ENCODE peak calls at places on chromosome 17, in six cellular contexts. F is CD8-positive, alpha-beta T cell; T is stomach; D is mesendoderm; K is aorta; G is PC-9. P is an unnamed sample.

GRCh38 chr17:68238488-68238887 is 9.4 kb upstream of the AMZ2 start:
- DNase-seq in F (peak; percentile 16), T (no peak), D (no peak), K (no peak), G (no peak), P (no peak)

GRCh38 chr17:10094806-10095205 is 103.6 kb downstream of the GAS7 start:
- DNase-seq in F (no peak), T (no peak), D (no peak), K (no peak), G (no peak), P (no peak)

GRCh38 chr17:18070861-18071340 is 16.8 kb upstream of the DRG2 start:
- DNase-seq in F (no peak), T (no peak), D (peak; percentile 35), K (no peak), G (no peak), P (no peak)

GRCh38 chr17:9647014-9647413 is 1.7 kb downstream of the USP43 start:
- DNase-seq in F (no peak), T (no peak), D (peak; percentile 92), K (no peak), G (peak; percentile 71), P (no peak)

GRCh38 chr17:68035131-68035522 is 408 bp upstream of the KPNA2 start:
- DNase-seq in F (peak; percentile 83), T (peak; percentile 94), D (no peak), K (peak; percentile 96), G (peak; percentile 91), P (peak; percentile 95)

GRCh38 chr17:62919388-62919787 is 46.6 kb upstream of the TANC2 start:
- DNase-seq in F (no peak), T (no peak), D (no peak), K (no peak), G (no peak), P (no peak)

GRCh38 chr17:78678711-78679110 is 101.5 kb upstream of the DNAH17 start:
- DNase-seq in F (no peak), T (no peak), D (no peak), K (no peak), G (no peak), P (no peak)

GRCh38 chr17:17849147-17849820 is 12.5 kb upstream of the SREBF1 start:
- DNase-seq in F (peak; percentile 79), T (peak; percentile 62), D (no peak), K (peak; percentile 90), G (no peak), P (peak; percentile 93)

GRCh38 chr17:42058018-42058417 is 7.6 kb upstream of the C17orf113 start:
- DNase-seq in F (no peak), T (no peak), D (no peak), K (no peak), G (no peak), P (no peak)

GRCh38 chr17:42618442-42619150 is 9.1 kb downstream of the TUBG1 start:
- DNase-seq in F (no peak), T (peak; percentile 86), D (peak; percentile 87), K (no peak), G (peak; percentile 79), P (no peak)

GRCh38 chr17:78687944-78688343 is 94.1 kb downstream of the CYTH1 start:
- DNase-seq in F (no peak), T (no peak), D (no peak), K (no peak), G (no peak), P (no peak)

GRCh38 chr17:67212231-67212630 is 32.8 kb downstream of the HELZ start:
- DNase-seq in F (no peak), T (no peak), D (no peak), K (no peak), G (no peak), P (no peak)

GRCh38 chr17:27664606-27664965 is 33.6 kb downstream of the LGALS9 start:
- DNase-seq in F (no peak), T (no peak), D (no peak), K (no peak), G (no peak), P (no peak)

GRCh38 chr17:61635913-61636432 is 45.0 kb upstream of the NACA2 start:
- DNase-seq in F (peak; percentile 33), T (peak; percentile 50), D (peak; percentile 62), K (no peak), G (peak; percentile 36), P (no peak)

GRCh38 chr17:7930841-7931631 is 710 bp downstream of the TRAPPC1 start:
- DNase-seq in F (no peak), T (no peak), D (no peak), K (no peak), G (no peak), P (no peak)

GRCh38 chr17:5078106-5079028 is at the start of gene ZFP3:
- DNase-seq in F (peak; percentile 73), T (peak; percentile 87), D (peak; percentile 51), K (peak; percentile 90), G (peak; percentile 87), P (peak; percentile 88)

GRCh38 chr17:35679007-35679682 is 52.3 kb upstream of the RASL10B start:
- DNase-seq in F (no peak), T (no peak), D (no peak), K (no peak), G (no peak), P (no peak)

GRCh38 chr17:17840751-17841591 is 4.2 kb upstream of the SREBF1 start:
- DNase-seq in F (peak; percentile 30), T (no peak), D (peak; percentile 62), K (peak; percentile 66), G (peak; percentile 57), P (no peak)

GRCh38 chr17:79242393-79242792 is 167.8 kb downstream of the ENGASE start:
- DNase-seq in F (no peak), T (no peak), D (no peak), K (no peak), G (no peak), P (no peak)

GRCh38 chr17:44846206-44846605 is 1.5 kb upstream of the HIGD1B start:
- DNase-seq in F (no peak), T (no peak), D (no peak), K (no peak), G (no peak), P (no peak)

GRCh38 chr17:73639322-73639721 is 4.9 kb downstream of the SDK2 start:
- DNase-seq in F (no peak), T (peak; percentile 14), D (no peak), K (peak; percentile 81), G (no peak), P (no peak)

GRCh38 chr17:32859857-32860525 is 16.9 kb downstream of the MYO1D start:
- DNase-seq in F (no peak), T (no peak), D (peak; percentile 92), K (no peak), G (no peak), P (no peak)

GRCh38 chr17:59366773-59367656 is 35.6 kb downstream of the YPEL2 start:
- DNase-seq in F (no peak), T (peak; percentile 89), D (peak; percentile 96), K (no peak), G (no peak), P (peak; percentile 74)

GRCh38 chr17:15109608-15110007 is 155.5 kb downstream of the PMP22 start:
- DNase-seq in F (no peak), T (no peak), D (no peak), K (no peak), G (no peak), P (no peak)

GRCh38 chr17:43694081-43694870 is 32.6 kb upstream of the MEOX1 start:
- DNase-seq in F (peak; percentile 73), T (peak; percentile 79), D (peak; percentile 91), K (peak; percentile 80), G (peak; percentile 72), P (peak; percentile 74)

GRCh38 chr17:28180449-28180848 is 138.0 kb downstream of the NLK start:
- DNase-seq in F (no peak), T (no peak), D (no peak), K (no peak), G (no peak), P (no peak)

GRCh38 chr17:62705781-62706597 is 78.5 kb downstream of the MRC2 start:
- DNase-seq in F (no peak), T (no peak), D (peak; percentile 69), K (no peak), G (no peak), P (no peak)

GRCh38 chr17:78224226-78225087 is 7.0 kb upstream of the TMEM235 start:
- DNase-seq in F (no peak), T (no peak), D (no peak), K (no peak), G (no peak), P (no peak)

GRCh38 chr17:74165811-74166365 is 37.6 kb upstream of the RPL38 start:
- DNase-seq in F (no peak), T (no peak), D (no peak), K (no peak), G (no peak), P (no peak)

GRCh38 chr17:41111151-41111885 is 6.1 kb downstream of the KRTAP4-9 start:
- DNase-seq in F (no peak), T (no peak), D (peak; percentile 4), K (no peak), G (no peak), P (no peak)

GRCh38 chr17:69492410-69493071 is 78.0 kb downstream of the MAP2K6 start:
- DNase-seq in F (no peak), T (no peak), D (peak; percentile 95), K (no peak), G (peak; percentile 7), P (no peak)

GRCh38 chr17:21213491-21214014 is 408 bp downstream of the TMEM11 start:
- DNase-seq in F (peak; percentile 29), T (peak; percentile 47), D (no peak), K (peak; percentile 68), G (no peak), P (peak; percentile 92)
- H3K4me1 ChIP-seq in F (peaks cover 38% of the 10 kb centered on the region), T (peaks cover 56% of the 10 kb centered on the region), D (peaks cover 7% of the 10 kb centered on the region), K (no peaks in the 10 kb centered on the region), G (peaks cover 32% of the 10 kb centered on the region), P (peaks cover 59% of the 10 kb centered on the region)

GRCh38 chr17:49035470-49036269 is 38.5 kb downstream of the IGF2BP1 start:
- DNase-seq in F (peak; percentile 28), T (peak; percentile 50), D (peak; percentile 86), K (peak; percentile 68), G (peak; percentile 20), P (no peak)

GRCh38 chr17:49038138-49038537 is 41.0 kb downstream of the IGF2BP1 start:
- DNase-seq in F (no peak), T (no peak), D (no peak), K (no peak), G (no peak), P (no peak)

GRCh38 chr17:49031965-49032928 is 35.1 kb downstream of the IGF2BP1 start:
- DNase-seq in F (peak; percentile 31), T (peak; percentile 49), D (peak; percentile 95), K (no peak), G (peak; percentile 58), P (no peak)

GRCh38 chr17:49038544-49038943 is 41.4 kb downstream of the IGF2BP1 start:
- DNase-seq in F (no peak), T (no peak), D (no peak), K (no peak), G (no peak), P (no peak)

GRCh38 chr17:49036270-49036626 is 39.1 kb downstream of the IGF2BP1 start:
- DNase-seq in F (no peak), T (no peak), D (no peak), K (no peak), G (no peak), P (no peak)
- H3K4me1 ChIP-seq in F (no peaks in the 10 kb centered on the region), T (no peaks in the 10 kb centered on the region), D (peaks cover 4% of the 10 kb centered on the region), K (no peaks in the 10 kb centered on the region), G (no peaks in the 10 kb centered on the region), P (no peaks in the 10 kb centered on the region)

GRCh38 chr17:38716368-38717005 is 11.4 kb downstream of the MLLT6 start:
- DNase-seq in F (no peak), T (no peak), D (no peak), K (no peak), G (no peak), P (peak; percentile 73)
- H3K4me1 ChIP-seq in F (no peaks in the 10 kb centered on the region), T (peaks cover 14% of the 10 kb centered on the region), D (peaks cover 3% of the 10 kb centered on the region), K (no peaks in the 10 kb centered on the region), G (no peaks in the 10 kb centered on the region), P (peaks cover 4% of the 10 kb centered on the region)

GRCh38 chr17:36939059-36939943 is 2.0 kb downstream of the LHX1 start:
- DNase-seq in F (no peak), T (no peak), D (no peak), K (no peak), G (no peak), P (peak; percentile 73)
- H3K4me1 ChIP-seq in F (peaks cover 81% of the 10 kb centered on the region), T (peaks cover 66% of the 10 kb centered on the region), D (peaks cover 2% of the 10 kb centered on the region), K (no peaks in the 10 kb centered on the region), G (peaks cover 14% of the 10 kb centered on the region), P (peaks cover 60% of the 10 kb centered on the region)